ENCODE peak calls at places on chromosomes 11 and 22, in four cellular contexts. H is endothelial cell of umbilical vein, A is GM12891, U is HL-60. O is an unnamed sample.

GRCh38 chr22:37633693-37634504 is 5.6 kb upstream of the SH3BP1 start:
- DNase-seq in H (peak), A (peak), U (peak), O (no peak)

GRCh38 chr22:37802310-37803194 is 5.2 kb upstream of the GCAT start:
- DNase-seq in H (peak), A (no peak), U (no peak), O (no peak)

GRCh38 chr11:35330156-35330889 is 89.0 kb downstream of the SLC1A2 start:
- DNase-seq in H (no peak), A (no peak), U (no peak), O (no peak)

GRCh38 chr11:34586655-34587281 is 34.1 kb upstream of the EHF start:
- DNase-seq in H (no peak), A (no peak), U (no peak), O (no peak)

GRCh38 chr11:124961972-124962609 is 8.1 kb downstream of the CCDC15 start:
- DNase-seq in H (peak), A (peak), U (peak), O (peak)

GRCh38 chr11:36684840-36685800 is 87.1 kb upstream of the RAG2 start:
- DNase-seq in H (no peak), A (no peak), U (no peak), O (no peak)

GRCh38 chr11:2178906-2179494 is 7.4 kb upstream of the TH start:
- DNase-seq in H (no peak), A (no peak), U (no peak), O (no peak)

GRCh38 chr11:119352857-119353260 is 6.4 kb upstream of the MFRP start:
- DNase-seq in H (peak), A (no peak), U (no peak), O (no peak)

GRCh38 chr11:59212744-59213573 is at the start of gene MPEG1:
- DNase-seq in H (no peak), A (no peak), U (no peak), O (no peak)

GRCh38 chr11:72753341-72754148 is 1.3 kb upstream of the ARAP1 start:
- DNase-seq in H (no peak), A (no peak), U (no peak), O (no peak)

GRCh38 chr11:116310215-116310614 is 462.6 kb downstream of the BUD13 start:
- DNase-seq in H (no peak), A (no peak), U (no peak), O (no peak)
- TF ChIP-seq POLR2AphosphoS5 in H (no peak), A (no peak), U (no peak), O (no peak)

DNA sequence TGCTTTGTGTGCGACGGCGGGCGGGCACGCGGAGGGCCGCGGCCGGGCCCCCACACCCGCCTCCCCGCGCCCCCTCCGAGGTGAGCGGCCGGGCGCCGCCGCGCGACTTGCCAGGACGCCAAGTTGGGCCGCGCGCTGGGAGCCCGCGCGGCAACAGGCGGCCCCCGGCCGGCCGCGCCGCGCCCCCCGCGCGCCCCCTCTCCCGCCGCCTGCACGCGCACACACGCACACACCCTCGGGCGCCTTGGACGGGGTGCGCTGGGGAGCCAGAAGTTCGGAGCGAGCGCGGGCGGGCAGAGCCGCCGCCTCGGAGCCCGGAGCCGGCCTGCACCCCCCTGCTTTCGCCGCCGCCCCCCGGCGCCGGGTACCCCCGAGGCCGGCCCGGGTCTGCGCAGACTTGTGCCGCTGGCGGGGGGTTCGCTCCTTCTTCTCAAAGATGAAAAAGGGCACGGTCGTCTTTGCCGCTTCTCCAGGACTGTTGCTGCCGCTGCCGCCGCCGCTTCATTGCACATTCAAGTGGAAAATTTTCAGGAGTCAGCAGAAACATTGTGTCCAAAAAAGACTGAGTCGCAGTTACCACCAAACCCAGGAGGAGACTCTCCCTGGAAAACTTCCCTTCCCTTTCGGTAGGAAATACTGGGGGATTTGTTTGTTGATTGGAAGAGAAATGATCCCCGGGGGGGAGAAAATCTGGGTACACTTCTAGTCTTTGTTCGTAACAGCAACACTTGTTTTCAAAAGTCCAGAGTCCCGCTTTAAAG is 895 bp downstream of the TEAD1 start:
- DNase-seq in H (peak), A (no peak), U (no peak), O (no peak)
- TF ChIP-seq POLR2AphosphoS5 in H (peak), A (no peak), U (no peak), O (no peak)

GRCh38 chr22:30045001-30045887 is 35.0 kb upstream of the HORMAD2 start:
- DNase-seq in H (no peak), A (no peak), U (no peak), O (no peak)

GRCh38 chr22:30046716-30047363 is 33.4 kb upstream of the HORMAD2 start:
- DNase-seq in H (no peak), A (no peak), U (no peak), O (no peak)

GRCh38 chr22:30048711-30049110 is 31.6 kb upstream of the HORMAD2 start:
- DNase-seq in H (peak), A (no peak), U (no peak), O (no peak)

GRCh38 chr22:30045901-30046715 is 34.2 kb upstream of the HORMAD2 start:
- DNase-seq in H (no peak), A (no peak), U (no peak), O (no peak)

GRCh38 chr22:30047364-30047738 is 32.9 kb upstream of the HORMAD2 start:
- DNase-seq in H (no peak), A (peak), U (peak), O (no peak)
- TF ChIP-seq POLR2AphosphoS5 in H (no peak), A (no peak), U (no peak), O (no peak)

GRCh38 chr11:235998-236773 is at the start of gene SIRT3:
- DNase-seq in H (peak), A (peak), U (peak), O (no peak)
- TF ChIP-seq POLR2AphosphoS5 in H (peak), A (no peak), U (peak), O (peak)

GRCh38 chr22:48734359-48734758 is 1093.3 kb downstream of the BRD1 start:
- DNase-seq in H (no peak), A (no peak), U (no peak), O (no peak)
- TF ChIP-seq POLR2AphosphoS5 in H (no peak), A (no peak), U (no peak), O (no peak)

O was measured in SK-N-MC.